ENCODE peak calls at places on chromosomes 12 and 14, in four cellular contexts. One of them, this sample, is unnamed.
A peak's percentile ranks its signal among the peaks of the same experiment; 100 is the strongest.

GRCh38 chr12:113519464-113520191 is 48.0 kb upstream of the LHX5 start:
- DNase-seq in PC-3: no peak
- DNase-seq in body of pancreas: no peak
- DNase-seq in HCT116: no peak
- DNase-seq in this sample: no peak

GRCh38 chr14:103561381-103562134 is 899 bp downstream of the BAG5 start:
- DNase-seq in PC-3: peak; percentile 74
- DNase-seq in body of pancreas: peak; percentile 25
- DNase-seq in HCT116: no peak
- DNase-seq in this sample: no peak

GRCh38 chr12:77256924-77257323 is 191.6 kb upstream of the E2F7 start:
- DNase-seq in PC-3: no peak
- DNase-seq in body of pancreas: no peak
- DNase-seq in HCT116: no peak
- DNase-seq in this sample: no peak

GRCh38 chr12:28340261-28340660 is 150.0 kb downstream of the CCDC91 start:
- DNase-seq in PC-3: no peak
- DNase-seq in body of pancreas: no peak
- DNase-seq in HCT116: no peak
- DNase-seq in this sample: no peak

GRCh38 chr14:85415015-85415712 is 114.8 kb upstream of the FLRT2 start:
- DNase-seq in PC-3: peak; percentile 88
- DNase-seq in body of pancreas: peak; percentile 47
- DNase-seq in HCT116: no peak
- DNase-seq in this sample: no peak

GRCh38 chr12:61490732-61491498 is 769.3 kb upstream of the USP15 start:
- DNase-seq in PC-3: peak; percentile 45
- DNase-seq in body of pancreas: no peak
- DNase-seq in HCT116: no peak
- DNase-seq in this sample: no peak

GRCh38 chr12:28966049-28966778 is 182.9 kb upstream of the FAR2 start:
- DNase-seq in PC-3: no peak
- DNase-seq in body of pancreas: peak; percentile 44
- DNase-seq in HCT116: no peak
- DNase-seq in this sample: no peak

GRCh38 chr14:94531187-94531586 is 21.9 kb upstream of the SERPINA12 start:
- DNase-seq in PC-3: no peak
- DNase-seq in body of pancreas: no peak
- DNase-seq in HCT116: no peak
- DNase-seq in this sample: no peak

GRCh38 chr12:18689781-18690180 is 48.0 kb downstream of the PLCZ1 start:
- DNase-seq in PC-3: no peak
- DNase-seq in body of pancreas: no peak
- DNase-seq in HCT116: no peak
- DNase-seq in this sample: no peak

GRCh38 chr12:1797011-1797901 is 23.1 kb upstream of the LRTM2 start:
- DNase-seq in PC-3: no peak
- DNase-seq in body of pancreas: peak; percentile 47
- DNase-seq in HCT116: no peak
- DNase-seq in this sample: no peak

GRCh38 chr14:39109893-39110715 is 4.0 kb upstream of the GEMIN2 start:
- DNase-seq in PC-3: no peak
- DNase-seq in body of pancreas: peak; percentile 19
- DNase-seq in HCT116: no peak
- DNase-seq in this sample: no peak

GRCh38 chr12:1920971-1921370 is 2.5 kb upstream of the CACNA2D4 start:
- DNase-seq in PC-3: no peak
- DNase-seq in body of pancreas: no peak
- DNase-seq in HCT116: no peak
- DNase-seq in this sample: no peak

GRCh38 chr12:54428050-54429013 is 9.3 kb upstream of the ITGA5 start:
- DNase-seq in PC-3: no peak
- DNase-seq in body of pancreas: no peak
- DNase-seq in HCT116: no peak
- DNase-seq in this sample: no peak

GRCh38 chr12:96434107-96434506 is 33.9 kb upstream of the CDK17 start:
- DNase-seq in PC-3: no peak
- DNase-seq in body of pancreas: no peak
- DNase-seq in HCT116: no peak
- DNase-seq in this sample: no peak

GRCh38 chr12:93058280-93058679 is 129.2 kb upstream of the EEA1 start:
- DNase-seq in PC-3: no peak
- DNase-seq in body of pancreas: no peak
- DNase-seq in HCT116: no peak
- DNase-seq in this sample: no peak

GRCh38 chr12:93060666-93061413 is 131.7 kb upstream of the EEA1 start:
- DNase-seq in PC-3: no peak
- DNase-seq in body of pancreas: no peak
- DNase-seq in HCT116: no peak
- DNase-seq in this sample: no peak

GRCh38 chr12:93059288-93059687 is 130.2 kb upstream of the EEA1 start:
- DNase-seq in PC-3: no peak
- DNase-seq in body of pancreas: no peak
- DNase-seq in HCT116: no peak
- DNase-seq in this sample: no peak

GRCh38 chr12:93061414-93062099 is 132.5 kb upstream of the EEA1 start:
- DNase-seq in PC-3: no peak
- DNase-seq in body of pancreas: no peak
- DNase-seq in HCT116: no peak
- DNase-seq in this sample: no peak

DNA sequence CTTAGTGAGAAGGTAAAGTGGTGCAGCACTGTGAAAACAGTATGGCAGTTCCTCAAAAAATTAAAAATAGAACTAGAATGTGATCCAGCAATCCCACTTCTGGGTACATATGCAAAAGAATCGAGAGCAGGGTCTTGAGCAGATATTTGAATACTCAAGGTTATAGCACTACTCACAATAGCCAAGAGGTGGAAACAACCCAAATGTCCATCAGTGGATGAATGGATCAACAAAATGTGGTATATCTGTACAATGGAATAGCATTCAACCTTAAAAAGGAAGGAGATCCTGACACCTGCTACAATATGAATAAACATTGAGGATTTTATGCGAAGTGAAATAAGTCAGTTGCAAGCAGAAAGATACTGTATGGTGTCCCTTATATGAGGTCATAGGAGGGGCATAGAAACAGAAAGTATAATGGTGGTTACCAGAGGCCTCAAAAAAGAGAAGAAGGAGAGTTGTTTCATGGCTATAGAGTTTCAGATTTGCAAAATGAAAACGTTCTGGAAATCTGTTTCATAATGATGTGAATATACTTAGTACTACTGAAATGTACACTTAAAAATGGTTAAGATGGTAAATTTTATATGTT is 131.1 kb upstream of the EEA1 start:
- DNase-seq in PC-3: no peak
- DNase-seq in body of pancreas: no peak
- DNase-seq in HCT116: no peak
- DNase-seq in this sample: no peak
- H3K27ac ChIP-seq in PC-3: no peak overlapping the region
- H3K27ac ChIP-seq in body of pancreas: no peak overlapping the region
- H3K27ac ChIP-seq in HCT116: no peak overlapping the region
- H3K27ac ChIP-seq in this sample: no peak overlapping the region

DNA sequence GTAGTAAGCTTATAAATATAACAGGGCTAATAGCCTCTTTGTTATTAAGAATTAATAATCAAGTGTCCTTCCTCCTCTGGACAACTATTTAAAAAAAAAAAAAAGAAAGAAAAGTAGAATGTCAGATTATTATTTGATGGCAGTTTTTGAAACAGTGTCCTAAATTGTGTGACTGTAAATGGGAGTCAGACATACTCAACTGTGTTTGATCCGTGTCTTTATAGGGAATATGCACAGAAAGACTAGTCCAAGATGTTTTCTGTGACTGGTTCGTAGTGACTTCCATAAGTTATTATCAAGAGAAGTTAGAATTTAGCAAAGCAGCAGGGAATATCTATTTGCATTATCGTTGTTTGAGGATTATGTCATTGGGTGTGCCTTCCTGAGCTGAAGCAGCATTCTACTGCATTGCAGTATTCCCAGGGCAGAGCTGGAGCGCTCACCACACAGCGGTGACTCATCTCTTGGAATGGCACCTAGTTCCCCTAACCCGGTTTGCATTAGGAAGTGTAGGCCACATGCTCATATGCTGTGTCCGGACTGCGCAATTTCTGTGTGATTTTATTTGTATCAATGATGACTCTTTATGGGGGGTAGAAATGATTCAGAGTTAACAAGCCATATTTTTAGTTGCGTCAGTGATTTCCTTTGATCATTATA is 7.9 kb downstream of the DYNC1H1 start:
- DNase-seq in PC-3: peak; percentile 100
- DNase-seq in body of pancreas: peak; percentile 91
- DNase-seq in HCT116: peak; percentile 91
- DNase-seq in this sample: peak; percentile 34
- H3K27ac ChIP-seq in PC-3: peak overlapping the region; percentile 99
- H3K27ac ChIP-seq in body of pancreas: peak overlapping the region; percentile 78
- H3K27ac ChIP-seq in HCT116: peak overlapping the region; percentile 62
- H3K27ac ChIP-seq in this sample: peak overlapping the region; percentile 54

GRCh38 chr12:55703288-55703687 is 4.4 kb downstream of the ITGA7 start:
- DNase-seq in PC-3: no peak
- DNase-seq in body of pancreas: no peak
- DNase-seq in HCT116: no peak
- DNase-seq in this sample: no peak
- H3K27ac ChIP-seq in PC-3: no peak overlapping the region
- H3K27ac ChIP-seq in body of pancreas: no peak overlapping the region
- H3K27ac ChIP-seq in HCT116: no peak overlapping the region
- H3K27ac ChIP-seq in this sample: peak overlapping the region; percentile 9

GRCh38 chr12:27243804-27244679 is at the start of gene STK38L:
- DNase-seq in PC-3: peak; percentile 98
- DNase-seq in body of pancreas: peak; percentile 98
- DNase-seq in HCT116: peak; percentile 96
- DNase-seq in this sample: peak; percentile 60
- H3K27ac ChIP-seq in PC-3: peak within 1 kb of the TSS; percentile 40
- H3K27ac ChIP-seq in body of pancreas: peak within 1 kb of the TSS; percentile 84
- H3K27ac ChIP-seq in HCT116: peak within 1 kb of the TSS; percentile 46
- H3K27ac ChIP-seq in this sample: peak within 1 kb of the TSS; percentile 80

DNA sequence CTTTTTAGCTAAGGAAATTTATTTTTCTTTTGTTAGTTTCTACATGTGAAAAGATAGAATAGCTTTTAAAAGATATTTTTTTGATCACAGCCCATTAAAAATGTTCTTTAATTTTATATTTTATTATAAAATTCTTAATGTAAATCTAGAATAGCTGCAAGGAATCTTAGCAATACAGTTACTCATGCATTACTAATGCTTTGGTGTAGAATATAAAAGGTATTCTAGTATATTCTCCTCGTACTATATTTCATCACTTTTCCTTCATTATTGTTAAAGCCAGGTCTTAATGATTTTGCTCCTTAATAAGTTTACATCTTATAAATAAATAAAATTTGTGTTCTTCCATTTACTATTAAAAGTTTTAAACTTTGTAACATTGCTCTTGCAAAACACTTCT is 82.6 kb downstream of the MNAT1 start:
- DNase-seq in PC-3: no peak
- DNase-seq in body of pancreas: no peak
- DNase-seq in HCT116: no peak
- DNase-seq in this sample: no peak
- H3K27ac ChIP-seq in PC-3: no peak overlapping the region
- H3K27ac ChIP-seq in body of pancreas: no peak overlapping the region
- H3K27ac ChIP-seq in HCT116: no peak overlapping the region
- H3K27ac ChIP-seq in this sample: no peak overlapping the region

This sample was measured in caudate nucleus.